ENCODE peak calls at places on chromosomes 1 and 21, in nine cellular contexts. C is DMS79; T is LHCN-M2; V is B cell; Z is IMR-90; M is HEK293T; N is anterior cingulate cortex; U is NCI-H345; B is activated effector memory CD4-positive, alpha-beta T cell treated with anti-CD3 and anti-CD28 coated beads, Interleukin-2, amount 50 U/mL, for 16 hours. P is an unnamed sample.

GRCh38 chr1:207327994-207328393 is 6.5 kb downstream of the CD55 start:
- DNase-seq in B (no peak), T (peak; percentile 82), U (no peak), N (no peak), V (no peak), M (no peak), C (no peak), Z (peak; percentile 88), P (no peak)

GRCh38 chr1:15786581-15786980 is 20.9 kb downstream of the UQCRHL start:
- DNase-seq in Z (peak; percentile 18), T (no peak), N (no peak), C (no peak), V (no peak), M (no peak), B (no peak), U (no peak), P (no peak)

GRCh38 chr1:239056940-239057339 is 329.4 kb upstream of the CHRM3 start:
- DNase-seq in M (no peak), B (no peak), U (no peak), C (no peak), T (no peak), Z (no peak), N (no peak), V (no peak), P (no peak)

GRCh38 chr1:236992449-236992848 is 11.8 kb downstream of the MT1HL1 start:
- DNase-seq in V (no peak), T (no peak), N (no peak), U (no peak), B (no peak), Z (no peak), C (no peak), M (no peak), P (no peak)

GRCh38 chr1:236808005-236808404 is 12.9 kb downstream of the MTR start:
- DNase-seq in M (no peak), N (no peak), T (no peak), U (no peak), B (no peak), C (no peak), Z (peak; percentile 9), V (no peak), P (no peak)

GRCh38 chr1:94522304-94522703 is 19.3 kb downstream of the F3 start:
- DNase-seq in V (no peak), C (no peak), T (peak; percentile 64), Z (peak; percentile 72), B (no peak), N (no peak), U (peak; percentile 46), M (no peak), P (no peak)

GRCh38 chr21:44499631-44500030 is 40.4 kb downstream of the KRTAP10-1 start:
- DNase-seq in V (no peak), C (no peak), Z (no peak), T (no peak), M (no peak), N (no peak), B (no peak), U (no peak), P (no peak)

GRCh38 chr1:23403038-23403336 is 21.6 kb downstream of the TCEA3 start:
- DNase-seq in M (no peak), U (no peak), T (peak; percentile 84), B (no peak), Z (peak; percentile 86), N (no peak), C (no peak), V (no peak), P (no peak)

GRCh38 chr1:12220890-12221289 is 8.9 kb upstream of the VPS13D start:
- DNase-seq in U (no peak), B (no peak), T (no peak), N (no peak), C (no peak), M (no peak), V (no peak), Z (no peak), P (no peak)

GRCh38 chr1:154626456-154627246 is 18.7 kb upstream of the ADAR start:
- DNase-seq in C (no peak), M (peak; percentile 32), V (no peak), N (no peak), T (peak; percentile 11), B (no peak), U (no peak), Z (no peak), P (no peak)

GRCh38 chr1:196607940-196608339 is 300 bp downstream of the KCNT2 start:
- DNase-seq in B (no peak), M (no peak), T (peak; percentile 7), N (no peak), U (peak; percentile 22), C (no peak), Z (no peak), V (no peak), P (no peak)

GRCh38 chr1:41850029-41850428 is 68.7 kb downstream of the HIVEP3 start:
- DNase-seq in Z (no peak), N (no peak), M (no peak), T (peak; percentile 39), B (no peak), C (no peak), U (no peak), V (no peak), P (no peak)

GRCh38 chr1:205538211-205538840 is 33.9 kb downstream of the CDK18 start:
- DNase-seq in T (no peak), M (no peak), Z (peak; percentile 13), C (no peak), U (no peak), B (no peak), N (no peak), V (no peak), P (no peak)

GRCh38 chr21:45470087-45470515 is 65.1 kb downstream of the COL18A1 start:
- DNase-seq in B (no peak), T (no peak), V (no peak), C (no peak), Z (peak; percentile 68), M (no peak), N (no peak), U (no peak), P (no peak)

GRCh38 chr1:97630968-97631367 is 289.9 kb downstream of the DPYD start:
- DNase-seq in M (peak; percentile 30), C (no peak), B (no peak), U (peak; percentile 76), Z (no peak), T (no peak), V (no peak), N (no peak), P (no peak)

GRCh38 chr1:59028052-59028451 is 244.2 kb upstream of the JUN start:
- DNase-seq in C (no peak), M (no peak), B (no peak), U (no peak), T (no peak), N (no peak), Z (no peak), V (no peak), P (no peak)

GRCh38 chr1:182781849-182782586 is 7.6 kb upstream of the NPL start:
- DNase-seq in T (peak; percentile 57), V (peak; percentile 51), N (peak; percentile 9), U (peak; percentile 68), Z (peak; percentile 31), C (peak; percentile 43), B (peak; percentile 88), M (peak; percentile 75), P (peak; percentile 39)

GRCh38 chr1:227944066-227944930 is 3.4 kb downstream of the WNT9A start:
- DNase-seq in C (no peak), M (no peak), U (no peak), Z (no peak), N (no peak), T (no peak), B (peak; percentile 57), V (no peak), P (no peak)

GRCh38 chr1:109788695-109789521 is 25.2 kb upstream of the EPS8L3 start:
- DNase-seq in M (peak; percentile 69), N (no peak), B (peak; percentile 43), T (peak; percentile 10), C (no peak), Z (no peak), U (no peak), V (no peak), P (no peak)

GRCh38 chr21:38796426-38796825 is 9.3 kb upstream of the ETS2 start:
- DNase-seq in U (no peak), T (no peak), V (no peak), B (no peak), M (no peak), C (no peak), N (no peak), Z (peak; percentile 56), P (no peak)

GRCh38 chr1:109531205-109531779 is 8.4 kb upstream of the GPR61 start:
- DNase-seq in T (no peak), N (no peak), U (no peak), C (no peak), V (no peak), Z (no peak), M (no peak), B (no peak), P (no peak)

GRCh38 chr21:42614391-42614790 is 39.0 kb upstream of the PDE9A start:
- DNase-seq in U (no peak), T (no peak), N (no peak), C (no peak), V (no peak), Z (no peak), M (no peak), B (peak; percentile 76), P (no peak)

GRCh38 chr1:230633469-230633868 is 8.8 kb upstream of the COG2 start:
- DNase-seq in T (peak; percentile 65), B (no peak), Z (no peak), N (no peak), V (no peak), U (no peak), C (no peak), M (no peak), P (no peak)

GRCh38 chr1:204647114-204647804 is 38.3 kb downstream of the LRRN2 start:
- DNase-seq in B (no peak), M (no peak), U (no peak), Z (peak; percentile 70), V (no peak), C (no peak), T (peak; percentile 75), N (no peak), P (no peak)

GRCh38 chr1:214328770-214329455 is 48.0 kb downstream of the SMYD2 start:
- DNase-seq in C (peak; percentile 33), N (peak; percentile 36), T (peak; percentile 75), V (peak; percentile 70), U (peak; percentile 78), M (peak; percentile 84), B (peak; percentile 90), Z (peak; percentile 81), P (peak; percentile 50)

GRCh38 chr1:191002768-191003167 is 525.1 kb upstream of the BRINP3 start:
- DNase-seq in B (no peak), M (no peak), Z (no peak), V (no peak), U (no peak), N (no peak), C (no peak), T (no peak), P (no peak)

GRCh38 chr1:32892368-32893197 is 6.3 kb downstream of the HPCA start:
- DNase-seq in U (peak; percentile 61), N (no peak), Z (no peak), T (no peak), M (peak; percentile 91), C (peak; percentile 53), B (peak; percentile 77), V (peak; percentile 84), P (no peak)

GRCh38 chr1:236534164-236534651 is 10.4 kb downstream of the LGALS8 start:
- DNase-seq in C (no peak), V (no peak), Z (peak; percentile 78), M (no peak), N (no peak), B (peak; percentile 80), T (peak; percentile 62), U (no peak), P (no peak)

GRCh38 chr1:93681549-93682412 is at the start of gene BCAR3:
- DNase-seq in M (peak; percentile 76), B (peak; percentile 70), U (peak; percentile 59), V (peak; percentile 80), Z (peak; percentile 73), N (peak; percentile 33), C (peak; percentile 53), T (peak; percentile 86), P (no peak)

GRCh38 chr1:183632964-183633363 is 2.6 kb downstream of the ARPC5 start:
- DNase-seq in Z (no peak), N (no peak), M (peak; percentile 25), C (no peak), B (no peak), V (no peak), T (peak; percentile 41), U (no peak), P (no peak)

GRCh38 chr1:7255303-7256058 is 470.2 kb downstream of the CAMTA1 start:
- DNase-seq in M (no peak), U (no peak), V (no peak), N (no peak), C (no peak), T (peak; percentile 38), B (no peak), Z (peak; percentile 91), P (no peak)